ENCODE peak calls at places on chromosomes 11 and 22, in nine cellular contexts. T is HCT116, M is GM23338, Z is transverse colon, V is K562, Y is stomach, I is SK-N-SH, S is GM12892, N is breast epithelium. G is an unnamed sample.

GRCh38 chr11:62556102-62556871 is 9.7 kb upstream of the AHNAK start:
- DNase-seq in M (peak), T (peak), V (peak), S (no peak), Z (peak), Y (peak), N (peak), I (peak), G (no peak)

GRCh38 chr22:40747361-40747760 is 68.1 kb downstream of the MCHR1 start:
- DNase-seq in Y (no peak), V (no peak), T (no peak), M (no peak), S (no peak), Z (no peak), N (no peak), I (no peak), G (no peak)

GRCh38 chr11:77361184-77361583 is 59.7 kb upstream of the GDPD4 start:
- DNase-seq in Z (no peak), I (no peak), S (no peak), N (no peak), M (peak), V (no peak), T (no peak), Y (no peak), G (no peak)

GRCh38 chr11:130396965-130397364 is 31.4 kb downstream of the ADAMTS8 start:
- DNase-seq in V (no peak), Z (no peak), Y (no peak), T (no peak), S (no peak), M (no peak), N (no peak), I (no peak), G (no peak)

GRCh38 chr22:31814942-31815341 is 61.1 kb downstream of the DEPDC5 start:
- DNase-seq in M (no peak), V (no peak), Y (no peak), N (no peak), I (no peak), Z (no peak), S (no peak), T (no peak), G (no peak)

GRCh38 chr11:46122955-46123354 is 1.7 kb upstream of the PHF21A start:
- DNase-seq in M (no peak), S (no peak), N (no peak), Y (no peak), T (no peak), V (peak), I (no peak), Z (no peak), G (no peak)

GRCh38 chr11:313787-314547 is at the start of gene IFITM1:
- DNase-seq in I (no peak), Z (peak), N (no peak), V (peak), M (peak), Y (no peak), T (no peak), S (peak), G (no peak)

GRCh38 chr11:131885371-131885770 is 515.0 kb downstream of the NTM start:
- DNase-seq in I (no peak), S (no peak), M (no peak), Y (no peak), Z (no peak), V (no peak), T (no peak), N (no peak), G (no peak)

GRCh38 chr11:120630100-120630499 is 118.6 kb downstream of the GRIK4 start:
- DNase-seq in M (no peak), I (no peak), N (no peak), Z (no peak), S (no peak), Y (no peak), V (no peak), T (no peak), G (no peak)

GRCh38 chr22:31776231-31776630 is 22.4 kb downstream of the DEPDC5 start:
- DNase-seq in V (no peak), T (no peak), S (no peak), I (no peak), Z (no peak), Y (no peak), N (no peak), M (no peak), G (no peak)

GRCh38 chr22:46738961-46739870 is 1.2 kb upstream of the CERK start:
- DNase-seq in T (peak), M (peak), V (peak), Z (peak), I (no peak), S (no peak), N (no peak), Y (peak), G (no peak)

GRCh38 chr11:45158210-45158644 is 11.8 kb downstream of the PRDM11 start:
- DNase-seq in S (no peak), Y (no peak), N (no peak), Z (peak), T (no peak), V (no peak), I (peak), M (no peak), G (no peak)

GRCh38 chr11:30387891-30388861 is 65.3 kb downstream of the ARL14EP start:
- DNase-seq in N (no peak), T (no peak), I (no peak), M (peak), Z (no peak), V (no peak), S (no peak), Y (no peak), G (no peak)

GRCh38 chr22:39120983-39121382 is 23.9 kb downstream of the APOBEC3H start:
- DNase-seq in I (no peak), Z (no peak), V (no peak), T (no peak), N (no peak), M (no peak), S (no peak), Y (no peak), G (no peak)

GRCh38 chr11:68146010-68146540 is 24.9 kb upstream of the CHKA start:
- DNase-seq in Y (peak), Z (peak), M (no peak), N (peak), I (peak), T (no peak), V (no peak), S (no peak), G (no peak)

GRCh38 chr11:45736424-45736823 is 68.5 kb upstream of the SLC35C1 start:
- DNase-seq in Z (no peak), I (no peak), N (peak), T (no peak), V (peak), Y (no peak), S (no peak), M (no peak), G (no peak)

GRCh38 chr11:134949121-134949591 is 537.1 kb upstream of the B3GAT1 start:
- DNase-seq in Y (no peak), N (peak), Z (no peak), V (no peak), M (no peak), T (peak), I (no peak), S (no peak), G (no peak)

GRCh38 chr22:24580276-24580675 is 12.6 kb downstream of the LRRC75B start:
- DNase-seq in N (no peak), T (no peak), Z (no peak), Y (no peak), M (no peak), S (no peak), V (no peak), I (no peak), G (no peak)
- TF ChIP-seq POLR2AphosphoS5 in N (no peak), T (no peak), Z (peak), Y (no peak), M (no peak), S (no peak), V (no peak), I (no peak), G (no peak)

GRCh38 chr11:65478411-65479183 is 20.2 kb upstream of the MALAT1 start:
- DNase-seq in M (no peak), N (no peak), I (no peak), V (peak), T (no peak), Y (peak), Z (peak), S (no peak), G (no peak)
- TF ChIP-seq POLR2AphosphoS5 in M (no peak), N (peak), I (no peak), V (peak), T (no peak), Y (peak), Z (peak), S (no peak), G (peak)

DNA sequence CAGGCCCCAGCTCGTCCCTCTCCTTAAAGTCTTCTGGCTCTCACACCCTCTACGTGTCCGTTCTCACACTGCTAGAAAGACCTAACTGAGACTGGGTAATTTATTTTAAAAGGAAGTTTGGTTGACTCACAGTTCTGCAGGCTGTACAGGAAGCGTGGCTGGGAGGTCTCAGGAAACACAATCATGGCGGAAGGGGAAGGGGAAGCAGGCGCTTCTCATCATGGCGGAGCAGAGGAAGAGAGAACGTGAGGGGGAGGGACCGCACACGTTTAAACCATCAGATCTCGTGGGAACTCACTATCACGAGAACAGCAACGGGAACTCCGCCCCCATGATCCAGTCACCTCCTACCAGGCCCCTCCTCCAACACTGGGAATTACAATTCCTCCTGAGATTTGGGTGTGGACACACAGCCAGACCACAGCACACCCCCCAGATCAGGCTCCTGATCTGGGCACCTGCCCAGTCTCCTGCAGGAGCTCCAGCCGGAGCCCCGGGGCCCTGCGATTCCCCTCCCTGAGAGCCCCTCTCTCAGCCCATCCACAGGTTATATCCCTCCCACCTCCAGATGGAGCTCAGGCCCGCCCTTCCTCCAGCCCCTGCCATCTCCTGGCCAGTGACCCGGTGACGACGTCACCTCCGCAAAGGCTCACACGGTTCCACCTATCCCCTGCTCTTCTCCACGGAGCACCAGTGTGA is 170.2 kb downstream of the BRD1 start:
- DNase-seq in Z (peak), N (peak), Y (peak), V (peak), I (no peak), T (peak), M (no peak), S (peak), G (no peak)
- TF ChIP-seq POLR2AphosphoS5 in Z (no peak), N (peak), Y (peak), V (peak), I (no peak), T (peak), M (no peak), S (peak), G (peak)

GRCh38 chr11:118383657-118384056 is 17.7 kb upstream of the ATP5MG start:
- DNase-seq in I (no peak), Y (no peak), N (no peak), S (no peak), Z (no peak), T (no peak), V (no peak), M (no peak), G (no peak)
- TF ChIP-seq POLR2AphosphoS5 in I (no peak), Y (no peak), N (no peak), S (no peak), Z (no peak), T (no peak), V (no peak), M (no peak), G (no peak)

GRCh38 chr11:60899021-60899936 is 7.1 kb downstream of the PRPF19 start:
- DNase-seq in T (peak), Y (peak), Z (no peak), S (no peak), M (peak), N (no peak), V (peak), I (peak), G (no peak)
- TF ChIP-seq POLR2AphosphoS5 in T (no peak), Y (no peak), Z (no peak), S (no peak), M (no peak), N (no peak), V (no peak), I (no peak), G (no peak)

GRCh38 chr11:10809373-10810199 is 860 bp upstream of the EIF4G2 start:
- DNase-seq in T (peak), S (no peak), Y (no peak), I (no peak), Z (peak), V (peak), N (no peak), M (peak), G (no peak)

GRCh38 chr11:10808553-10809372 is at the start of gene EIF4G2:
- DNase-seq in Y (peak), T (peak), S (peak), V (peak), I (peak), M (peak), Z (peak), N (peak), G (peak)

GRCh38 chr11:10805741-10806140 is 3.0 kb downstream of the EIF4G2 start:
- DNase-seq in M (no peak), V (no peak), N (no peak), Y (no peak), T (no peak), S (no peak), I (no peak), Z (no peak), G (no peak)

GRCh38 chr11:10806206-10806605 is 2.5 kb downstream of the EIF4G2 start:
- DNase-seq in S (no peak), V (no peak), I (no peak), N (no peak), Y (no peak), M (no peak), T (no peak), Z (no peak), G (no peak)

DNA sequence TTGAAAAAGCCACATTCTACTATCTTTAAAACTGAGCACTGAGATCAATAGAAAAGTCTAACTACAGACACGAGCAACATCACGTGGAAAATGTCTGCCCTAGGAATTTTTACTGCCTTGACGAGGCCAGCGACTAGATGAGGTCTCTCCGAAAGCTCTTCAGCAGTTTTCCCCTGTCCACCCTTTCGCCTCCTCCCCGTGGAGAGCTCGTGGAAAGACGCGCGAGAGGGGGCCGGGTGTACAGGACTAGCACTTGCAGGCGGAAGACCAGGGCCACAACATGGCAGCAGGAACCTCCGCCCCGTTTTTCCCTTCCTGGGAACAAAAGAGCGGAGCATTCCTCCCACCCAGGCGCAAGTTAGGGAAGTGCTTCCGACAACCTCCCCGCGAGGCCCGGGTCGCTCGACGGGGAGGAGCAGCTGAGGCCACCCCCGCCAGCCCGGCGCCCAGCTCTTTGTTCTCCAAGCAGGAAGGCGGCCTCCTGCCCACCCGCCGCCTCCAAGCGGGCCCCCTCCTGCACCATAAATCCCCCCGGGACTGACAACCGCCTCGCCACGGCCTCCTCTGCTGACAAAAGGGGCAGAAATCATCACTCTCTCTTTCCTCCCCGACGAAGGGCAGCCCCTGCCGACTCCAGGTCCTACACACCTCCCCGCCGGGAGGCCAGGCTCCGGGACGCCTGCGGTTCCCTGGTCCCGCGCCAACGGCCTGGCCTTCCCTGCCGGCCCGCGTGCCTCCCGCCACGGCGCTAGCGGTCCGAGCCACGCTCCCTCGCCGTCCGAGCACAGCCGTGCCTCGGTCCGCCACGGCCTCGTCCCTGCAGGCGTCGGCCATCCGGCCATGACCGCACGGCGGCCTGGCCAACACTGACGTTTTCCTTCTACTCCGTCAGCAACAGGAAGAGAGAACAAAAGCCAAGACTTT is 835 bp downstream of the EIF4G2 start:
- DNase-seq in N (peak), S (peak), I (peak), Y (peak), Z (peak), V (peak), T (no peak), M (peak), G (no peak)
- TF ChIP-seq POLR2AphosphoS5 in N (peak), S (no peak), I (no peak), Y (peak), Z (peak), V (peak), T (no peak), M (peak), G (no peak)

GRCh38 chr11:121886005-121886739 is 229.8 kb downstream of the BLID start:
- DNase-seq in S (no peak), Y (no peak), Z (no peak), T (no peak), I (no peak), N (peak), M (no peak), V (no peak), G (no peak)

GRCh38 chr11:121886956-121887355 is 229.1 kb downstream of the BLID start:
- DNase-seq in M (no peak), T (no peak), I (no peak), Z (no peak), N (no peak), Y (no peak), S (no peak), V (no peak), G (no peak)

GRCh38 chr11:121884601-121885000 is 231.4 kb downstream of the BLID start:
- DNase-seq in M (no peak), S (no peak), T (no peak), I (no peak), N (no peak), Z (no peak), Y (no peak), V (no peak), G (no peak)

GRCh38 chr11:121887564-121887963 is 228.5 kb downstream of the BLID start:
- DNase-seq in T (no peak), V (no peak), Y (no peak), N (no peak), M (no peak), Z (peak), S (no peak), I (no peak), G (no peak)

GRCh38 chr11:121881806-121882205 is 234.2 kb downstream of the BLID start:
- DNase-seq in Y (no peak), M (no peak), I (no peak), T (no peak), S (no peak), Z (no peak), N (no peak), V (no peak), G (no peak)
- TF ChIP-seq POLR2AphosphoS5 in Y (no peak), M (no peak), I (no peak), T (no peak), S (no peak), Z (no peak), N (no peak), V (no peak), G (no peak)

G was measured in vagina.